ENCODE peak calls at places on chromosomes 11 and 22, in six cellular contexts. U is heart left ventricle; G is GM23338; Y is hippocampal formation; I is stimulated activated CD4-positive, alpha-beta T cell treated with anti-CD3 and anti-CD28 coated beads, Interleukin-4, amount 100 ng/mL, for 4 hours; Z is renal cortical epithelial cell. W is an unnamed sample.

GRCh38 chr22:37062657-37063381 is 11.3 kb downstream of the KCTD17 start:
- DNase-seq in Y (no peak), G (peak; percentile 12), Z (no peak), I (no peak), U (no peak), W (no peak)

GRCh38 chr11:62713343-62713742 is 5.9 kb downstream of the GNG3 start:
- DNase-seq in Z (peak; percentile 76), I (no peak), G (no peak), Y (no peak), U (peak; percentile 35), W (no peak)

GRCh38 chr22:37464181-37464580 is 22.0 kb downstream of the MFNG start:
- DNase-seq in Y (no peak), U (no peak), Z (no peak), I (no peak), G (no peak), W (no peak)

GRCh38 chr11:92123540-92123939 is 101.1 kb upstream of the FAT3 start:
- DNase-seq in I (no peak), Y (no peak), G (no peak), Z (peak; percentile 23), U (no peak), W (no peak)

GRCh38 chr11:119389611-119390254 is 8.2 kb upstream of the USP2 start:
- DNase-seq in Y (no peak), U (no peak), I (no peak), G (peak; percentile 87), Z (no peak), W (no peak)

GRCh38 chr11:68950776-68951175 is 30.0 kb downstream of the MRGPRD start:
- DNase-seq in G (peak; percentile 39), I (no peak), Z (no peak), U (no peak), Y (no peak), W (no peak)

GRCh38 chr22:38304526-38304925 is 12.7 kb downstream of the CSNK1E start:
- DNase-seq in Z (no peak), U (peak; percentile 63), G (no peak), Y (peak; percentile 16), I (no peak), W (no peak)

GRCh38 chr11:128367573-128367972 is 219.8 kb downstream of the ETS1 start:
- DNase-seq in G (no peak), I (no peak), Y (no peak), U (no peak), Z (no peak), W (no peak)

GRCh38 chr11:64268687-64269379 is 15.6 kb downstream of the BAD start:
- DNase-seq in I (peak; percentile 57), Z (peak; percentile 16), Y (no peak), U (peak; percentile 68), G (peak; percentile 53), W (no peak)

GRCh38 chr11:1041936-1042608 is 5.6 kb upstream of the MUC6 start:
- DNase-seq in U (no peak), I (no peak), Y (no peak), Z (no peak), G (no peak), W (no peak)

GRCh38 chr22:26927841-26928240 is 270.5 kb downstream of the MIAT start:
- DNase-seq in Z (no peak), Y (no peak), G (no peak), I (no peak), U (no peak), W (no peak)

GRCh38 chr11:68406318-68407313 is 53.9 kb upstream of the PPP6R3 start:
- DNase-seq in I (no peak), Z (no peak), Y (no peak), U (no peak), G (no peak), W (no peak)

GRCh38 chr11:115256326-115257197 is 247.7 kb downstream of the CADM1 start:
- DNase-seq in Z (peak; percentile 18), U (no peak), G (peak; percentile 39), I (no peak), Y (no peak), W (no peak)

GRCh38 chr11:74070713-74071506 is 62.0 kb upstream of the UCP3 start:
- DNase-seq in U (no peak), I (no peak), Z (peak; percentile 23), Y (peak; percentile 3), G (no peak), W (no peak)

GRCh38 chr11:130071211-130071712 is 1.6 kb downstream of the APLP2 start:
- DNase-seq in Z (peak; percentile 57), I (no peak), G (no peak), U (no peak), Y (no peak), W (no peak)

GRCh38 chr11:112016088-112016764 is 9.0 kb upstream of the DLAT start:
- DNase-seq in Z (peak; percentile 75), U (no peak), Y (no peak), G (no peak), I (no peak), W (no peak)

GRCh38 chr22:25334091-25334490 is 114.7 kb downstream of the CRYBB2 start:
- DNase-seq in G (peak; percentile 95), Z (no peak), U (no peak), Y (peak; percentile 1), I (peak; percentile 43), W (peak; percentile 72)

GRCh38 chr11:134677338-134677948 is 265.4 kb upstream of the B3GAT1 start:
- DNase-seq in I (no peak), U (no peak), Z (no peak), Y (no peak), G (no peak), W (no peak)

GRCh38 chr11:9875862-9876261 is 212.0 kb downstream of the SWAP70 start:
- DNase-seq in Y (no peak), U (no peak), Z (no peak), I (no peak), G (no peak), W (no peak)

GRCh38 chr11:46143049-46143806 is 22.0 kb upstream of the PHF21A start:
- DNase-seq in U (no peak), G (peak; percentile 34), Z (no peak), I (no peak), Y (no peak), W (no peak)

GRCh38 chr22:37676691-37677627 is 1.5 kb downstream of the LGALS1 start:
- DNase-seq in I (peak; percentile 91), G (peak; percentile 97), Z (peak; percentile 80), Y (no peak), U (peak; percentile 88), W (peak; percentile 69)

W was measured in head of caudate nucleus.